ENCODE peak calls at places on chromosome 14, in four cellular contexts. Z is choroid plexus epithelial cell, J is Panc1, M is IMR-90. U is an unnamed sample.

GRCh38 chr14:66003082-66003740 is 483.0 kb upstream of the CCDC196 start:
- DNase-seq in Z (no peak), J (no peak), M (no peak), U (no peak)

GRCh38 chr14:49920260-49920659 is 27.4 kb downstream of the ARF6 start:
- DNase-seq in Z (no peak), J (no peak), M (no peak), U (no peak)

GRCh38 chr14:69685217-69685616 is 73.8 kb downstream of the SUSD6 start:
- DNase-seq in Z (no peak), J (peak), M (peak), U (peak)

GRCh38 chr14:81710232-81710845 is 176.7 kb upstream of the SEL1L start:
- DNase-seq in Z (peak), J (peak), M (peak), U (peak)

GRCh38 chr14:54503476-54503875 is 6.2 kb upstream of the CGRRF1 start:
- DNase-seq in Z (peak), J (no peak), M (peak), U (peak)

GRCh38 chr14:94767321-94767878 is 2.5 kb downstream of the GSC start:
- DNase-seq in Z (no peak), J (no peak), M (no peak), U (no peak)

GRCh38 chr14:51821822-51822221 is 38.6 kb upstream of the GNG2 start:
- DNase-seq in Z (peak), J (no peak), M (peak), U (peak)

GRCh38 chr14:74586681-74587362 is 25.2 kb downstream of the LTBP2 start:
- DNase-seq in Z (no peak), J (no peak), M (no peak), U (no peak)

GRCh38 chr14:53470351-53471043 is 317.4 kb upstream of the DDHD1 start:
- DNase-seq in Z (peak), J (no peak), M (peak), U (no peak)

GRCh38 chr14:56199095-56199975 is 81.1 kb downstream of the PELI2 start:
- DNase-seq in Z (peak), J (no peak), M (peak), U (peak)

GRCh38 chr14:50471838-50472465 is 60.4 kb downstream of the MAP4K5 start:
- DNase-seq in Z (no peak), J (no peak), M (no peak), U (no peak)

GRCh38 chr14:29085546-29085945 is 319.0 kb downstream of the FOXG1 start:
- DNase-seq in Z (peak), J (no peak), M (peak), U (peak)

GRCh38 chr14:74906923-74907620 is 16.0 kb downstream of the RPS6KL1 start:
- DNase-seq in Z (no peak), J (no peak), M (no peak), U (no peak)

GRCh38 chr14:49173765-49174373 is 412.3 kb downstream of the RPS29 start:
- DNase-seq in Z (peak), J (peak), M (peak), U (peak)

GRCh38 chr14:75428230-75429104 is 645 bp downstream of the JDP2 start:
- DNase-seq in Z (peak), J (no peak), M (no peak), U (no peak)

GRCh38 chr14:100828448-100828834 is 2.5 kb downstream of the MEG3 start:
- DNase-seq in Z (no peak), J (no peak), M (no peak), U (no peak)

GRCh38 chr14:100588671-100589070 is 1.5 kb upstream of the BEGAIN start:
- DNase-seq in Z (no peak), J (no peak), M (no peak), U (no peak)

GRCh38 chr14:62662811-62663477 is 382.3 kb downstream of the KCNH5 start:
- DNase-seq in Z (no peak), J (no peak), M (peak), U (no peak)

GRCh38 chr14:93430319-93430801 is 379 bp upstream of the UNC79 start:
- DNase-seq in Z (peak), J (no peak), M (no peak), U (peak)

GRCh38 chr14:35480119-35480769 is 53.7 kb upstream of the INSM2 start:
- DNase-seq in Z (peak), J (no peak), M (peak), U (peak)

GRCh38 chr14:69887740-69888657 is 8.8 kb downstream of the SMOC1 start:
- DNase-seq in Z (peak), J (no peak), M (peak), U (peak)

GRCh38 chr14:90409209-90409730 is 12.4 kb downstream of the CALM1 start:
- DNase-seq in Z (peak), J (no peak), M (peak), U (peak)

GRCh38 chr14:72961579-72962335 is 35.5 kb downstream of the DCAF4 start:
- DNase-seq in Z (peak), J (no peak), M (peak), U (peak)

GRCh38 chr14:88005978-88006851 is 1.3 kb downstream of the GPR65 start:
- DNase-seq in Z (no peak), J (no peak), M (no peak), U (peak)

GRCh38 chr14:96380735-96381134 is 11.2 kb upstream of the AK7 start:
- DNase-seq in Z (no peak), J (no peak), M (no peak), U (no peak)

GRCh38 chr14:104253223-104253822 is 114.9 kb downstream of the KIF26A start:
- DNase-seq in Z (no peak), J (no peak), M (no peak), U (no peak)

GRCh38 chr14:104221071-104221625 is 82.8 kb downstream of the KIF26A start:
- DNase-seq in Z (no peak), J (no peak), M (no peak), U (no peak)

GRCh38 chr14:55914771-55915170 is 203.4 kb upstream of the PELI2 start:
- DNase-seq in Z (peak), J (no peak), M (peak), U (peak)

GRCh38 chr14:59695198-59695597 is 118.6 kb upstream of the CCDC175 start:
- DNase-seq in Z (peak), J (no peak), M (no peak), U (peak)

GRCh38 chr14:35336171-35337073 is 44.2 kb downstream of the PSMA6 start:
- DNase-seq in Z (peak), J (no peak), M (peak), U (peak)

GRCh38 chr14:26917086-26917485 is 319.3 kb upstream of the NOVA1 start:
- DNase-seq in Z (peak), J (no peak), M (peak), U (peak)

GRCh38 chr14:75522224-75522764 is at the start of gene BATF:
- DNase-seq in Z (no peak), J (no peak), M (no peak), U (no peak)

GRCh38 chr14:68759912-68760311 is 33.0 kb downstream of the ZFP36L1 start:
- DNase-seq in Z (no peak), J (no peak), M (no peak), U (no peak)

GRCh38 chr14:68235011-68235410 is 415.4 kb downstream of the RAD51B start:
- DNase-seq in Z (no peak), J (no peak), M (peak), U (peak)

GRCh38 chr14:85391455-85391854 is 138.5 kb upstream of the FLRT2 start:
- DNase-seq in Z (no peak), J (no peak), M (no peak), U (no peak)

GRCh38 chr14:101068958-101069549 is 165.5 kb upstream of the RTL1 start:
- DNase-seq in Z (no peak), J (no peak), M (no peak), U (no peak)

GRCh38 chr14:85316701-85317100 is 213.2 kb upstream of the FLRT2 start:
- DNase-seq in Z (peak), J (no peak), M (peak), U (peak)

DNA sequence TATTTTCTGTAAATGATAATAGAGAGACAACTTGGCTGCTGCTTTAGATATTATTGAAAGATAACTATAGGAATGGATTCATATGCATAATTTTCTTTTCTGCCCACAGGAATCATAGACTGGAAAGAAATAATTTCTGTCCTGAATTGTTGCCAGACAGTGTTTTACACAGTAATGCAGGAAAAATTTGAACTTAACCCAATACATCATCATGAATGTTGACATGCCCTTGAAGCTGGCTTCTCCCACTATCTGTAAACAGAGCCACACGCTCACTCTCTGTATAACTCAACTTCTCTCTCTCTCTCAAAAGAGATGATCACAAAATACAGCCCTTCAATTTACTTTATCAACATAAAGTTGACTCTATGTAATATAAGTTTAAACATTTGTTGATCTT is 56.6 kb downstream of the PAX9 start:
- DNase-seq in Z (peak), J (no peak), M (no peak), U (no peak)
- TF ChIP-seq CTCF in Z (no peak), J (no peak), M (no peak), U (no peak)

GRCh38 chr14:46653031-46653775 is 1.6 kb upstream of the RPL10L start:
- DNase-seq in Z (no peak), J (no peak), M (no peak), U (no peak)

GRCh38 chr14:46646796-46647195 is 4.8 kb downstream of the RPL10L start:
- DNase-seq in Z (no peak), J (no peak), M (no peak), U (no peak)

DNA sequence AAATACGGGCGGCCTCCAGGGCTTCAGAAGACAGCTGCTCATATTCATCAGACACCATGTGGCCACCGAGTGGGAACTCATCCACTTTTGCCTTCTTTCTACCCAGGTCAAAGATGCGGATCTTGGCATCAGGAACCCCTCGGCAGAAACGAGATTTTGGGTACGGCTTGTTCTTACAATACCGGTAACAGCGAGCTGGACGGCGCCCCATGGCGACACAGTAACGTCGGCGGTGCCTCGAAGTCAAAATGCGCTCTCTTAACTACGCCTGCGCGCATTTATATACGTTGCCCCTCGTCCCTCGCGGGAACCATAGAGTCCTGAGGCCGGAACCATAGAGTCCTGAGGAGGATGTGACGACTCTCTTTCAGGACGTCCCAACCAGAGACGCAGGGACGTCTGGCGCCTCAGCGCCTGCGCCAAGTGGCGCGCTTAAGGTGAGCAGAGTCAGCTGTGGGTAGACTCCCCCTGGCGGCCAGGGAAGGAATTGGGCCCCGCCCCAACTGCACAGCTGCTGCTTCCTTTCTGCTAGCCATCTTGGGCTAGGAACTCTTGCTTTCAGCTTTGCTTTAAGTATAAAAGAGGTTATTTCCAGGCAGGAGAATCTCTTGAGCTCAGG is at the start of gene RPL10L:
- DNase-seq in Z (no peak), J (no peak), M (no peak), U (no peak)
- TF ChIP-seq CTCF in Z (peak), J (peak), M (no peak), U (no peak)

DNA sequence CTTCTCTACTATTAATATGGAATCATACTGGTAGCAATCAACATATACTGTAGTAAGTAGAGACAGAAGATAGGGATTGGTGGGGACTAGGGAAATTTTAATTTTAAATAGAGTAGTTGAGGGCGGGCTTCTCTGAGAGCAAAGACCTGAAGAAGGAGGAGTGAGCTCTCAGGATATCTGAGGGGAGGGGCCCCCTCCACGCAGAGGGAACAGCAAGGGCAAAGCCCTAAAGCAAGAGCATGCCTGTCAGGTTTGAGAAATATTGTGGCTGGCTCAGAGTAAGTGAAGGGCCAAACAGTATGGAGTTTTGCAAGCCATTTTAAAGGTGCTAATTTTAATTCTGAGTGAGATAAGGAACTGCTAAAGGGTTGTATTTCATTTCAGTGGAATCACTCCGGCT is 64.3 kb downstream of the PCNX1 start:
- DNase-seq in Z (no peak), J (no peak), M (no peak), U (no peak)
- TF ChIP-seq CTCF in Z (no peak), J (no peak), M (no peak), U (no peak)

DNA sequence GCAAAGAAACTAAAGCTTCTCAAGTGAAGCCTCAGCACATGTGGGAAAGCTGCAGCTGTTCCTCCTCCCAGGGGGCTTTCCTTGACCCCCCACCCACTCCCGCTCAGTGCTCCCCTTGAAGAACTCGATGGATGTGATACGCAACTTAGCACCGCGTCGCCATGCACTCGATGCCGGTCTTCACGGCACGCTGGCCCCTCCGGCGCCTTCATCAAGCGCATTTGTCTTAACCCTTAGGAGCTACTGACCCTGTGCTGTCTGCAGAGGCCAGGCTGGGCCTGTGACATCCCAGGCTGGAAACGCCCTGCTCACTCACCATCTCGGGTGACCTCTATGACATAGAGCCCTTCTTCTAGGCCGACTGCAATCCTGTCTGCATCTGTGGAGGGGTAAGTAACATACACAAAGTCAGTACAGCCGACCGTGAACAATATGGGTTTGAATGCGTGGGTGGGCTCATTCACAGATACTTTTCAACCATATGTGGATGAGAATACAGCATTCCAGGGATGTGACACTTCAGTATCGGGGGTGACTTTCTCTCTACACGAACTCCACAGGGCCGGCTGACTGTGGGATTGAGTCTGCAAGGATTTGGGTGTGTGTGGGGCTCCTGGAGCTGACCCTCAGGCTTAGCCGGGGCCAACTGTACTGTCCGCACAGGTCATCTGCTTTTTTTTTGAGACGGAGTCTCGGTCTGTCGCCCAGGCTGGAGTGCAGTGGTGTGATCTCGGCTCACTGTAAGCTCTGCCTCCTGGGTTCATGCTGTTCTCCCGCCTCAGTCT is 23.1 kb downstream of the AMN start:
- DNase-seq in Z (no peak), J (no peak), M (peak), U (peak)
- TF ChIP-seq CTCF in Z (no peak), J (no peak), M (no peak), U (no peak)

GRCh38 chr14:77921820-77922219 is 121.9 kb downstream of the ADCK1 start:
- DNase-seq in Z (no peak), J (no peak), M (no peak), U (no peak)

GRCh38 chr14:77924392-77924948 is 124.6 kb downstream of the ADCK1 start:
- DNase-seq in Z (no peak), J (no peak), M (no peak), U (no peak)

GRCh38 chr14:77926942-77927341 is 127.0 kb downstream of the ADCK1 start:
- DNase-seq in Z (no peak), J (no peak), M (no peak), U (no peak)

GRCh38 chr14:77920312-77920711 is 120.4 kb downstream of the ADCK1 start:
- DNase-seq in Z (no peak), J (no peak), M (no peak), U (no peak)

DNA sequence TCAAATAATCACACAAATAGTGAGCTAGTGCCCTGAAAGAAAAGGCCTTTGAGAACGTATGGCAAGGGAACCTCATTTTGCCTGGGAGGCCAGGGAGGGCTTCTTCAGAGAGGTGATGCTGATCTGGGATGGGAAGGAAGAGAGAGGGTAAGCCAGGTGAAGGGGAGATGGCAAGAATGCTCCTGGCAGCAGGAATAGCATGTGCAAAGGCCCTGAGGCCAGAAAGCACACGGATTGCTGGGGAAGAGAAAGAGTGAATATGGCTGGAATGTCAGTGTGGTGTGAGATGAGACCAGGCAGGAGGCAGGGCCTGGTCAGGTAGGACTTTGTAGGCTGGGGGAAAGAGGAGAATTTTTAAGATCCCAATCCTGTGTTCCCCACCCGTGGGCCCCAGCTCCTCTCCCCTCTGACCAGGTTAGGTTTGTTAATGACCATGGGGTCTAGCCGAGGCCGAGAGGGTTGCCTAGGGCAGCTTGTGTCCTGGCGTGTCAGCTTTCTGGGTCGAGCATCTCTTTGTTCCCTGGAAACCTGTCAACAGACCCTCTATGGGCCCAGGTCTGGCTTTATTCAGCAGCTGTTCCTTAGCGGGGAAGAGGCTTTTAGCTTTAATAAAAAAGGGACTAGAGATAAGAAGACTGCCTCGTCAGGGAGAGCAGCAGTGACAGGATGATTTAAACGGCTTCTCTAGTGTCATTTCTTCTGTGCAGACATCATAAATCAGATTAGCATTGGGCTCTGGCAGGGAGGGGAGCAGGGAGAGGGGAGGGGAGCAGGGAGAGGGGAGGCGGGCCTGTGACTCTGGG is 123.4 kb downstream of the ADCK1 start:
- DNase-seq in Z (no peak), J (no peak), M (no peak), U (no peak)
- TF ChIP-seq CTCF in Z (no peak), J (no peak), M (no peak), U (no peak)

GRCh38 chr14:105268736-105269354 is 20.5 kb downstream of the BTBD6 start:
- DNase-seq in Z (no peak), J (no peak), M (no peak), U (no peak)

GRCh38 chr14:105269405-105269804 is 21.1 kb downstream of the BTBD6 start:
- DNase-seq in Z (no peak), J (no peak), M (no peak), U (no peak)

GRCh38 chr14:105271224-105271890 is 23.0 kb downstream of the BTBD6 start:
- DNase-seq in Z (no peak), J (no peak), M (no peak), U (no peak)

GRCh38 chr14:105272623-105273022 is 24.3 kb downstream of the BTBD6 start:
- DNase-seq in Z (no peak), J (no peak), M (no peak), U (no peak)

GRCh38 chr14:105267820-105268548 is 19.7 kb downstream of the BTBD6 start:
- DNase-seq in Z (no peak), J (no peak), M (no peak), U (peak)
- TF ChIP-seq CTCF in Z (no peak), J (no peak), M (no peak), U (no peak)

GRCh38 chr14:78153069-78153351 is 17.2 kb upstream of the NRXN3 start:
- DNase-seq in Z (peak), J (no peak), M (peak), U (peak)
- TF ChIP-seq CTCF in Z (no peak), J (no peak), M (no peak), U (no peak)

U was measured in fibroblast of mammary gland.